ENCODE peak calls at places on chromosomes 1 and 21, in eight cellular contexts. J, X, L, Y, I, T, P and Q are unnamed samples. For H3K4me1, the result is how much of the 10 kb centered on the place peaks cover.

GRCh38 chr1:12114340-12114683 is 51.2 kb downstream of the TNFRSF8 start:
- DNase-seq in J (no peak), X (no peak), L (no peak), Y (no peak), I (no peak), T (no peak), P (no peak), Q (no peak)

GRCh38 chr1:185412385-185413074 is 95.5 kb upstream of the IVNS1ABP start:
- DNase-seq in J (no peak), X (no peak), L (no peak), Y (peak), I (no peak), T (no peak), P (no peak), Q (no peak)

GRCh38 chr21:18403685-18404084 is at the start of gene TMPRSS15:
- DNase-seq in J (no peak), X (no peak), L (no peak), Y (no peak), I (no peak), T (no peak), P (no peak), Q (no peak)

GRCh38 chr1:157496121-157496526 is 56.2 kb downstream of the FCRL5 start:
- DNase-seq in J (no peak), X (peak), L (peak), Y (no peak), I (no peak), T (no peak), P (peak), Q (no peak)

GRCh38 chr1:94044290-94044790 is 76.6 kb downstream of the ABCA4 start:
- DNase-seq in J (no peak), X (peak), L (no peak), Y (peak), I (no peak), T (peak), P (no peak), Q (peak)

GRCh38 chr1:4674676-4675075 is 20.3 kb downstream of the AJAP1 start:
- DNase-seq in J (no peak), X (no peak), L (no peak), Y (no peak), I (no peak), T (no peak), P (no peak), Q (no peak)

GRCh38 chr1:86068126-86068805 is 88.3 kb downstream of the COL24A1 start:
- DNase-seq in J (no peak), X (no peak), L (no peak), Y (no peak), I (no peak), T (peak), P (no peak), Q (no peak)

GRCh38 chr1:183180634-183181056 is 5.4 kb upstream of the LAMC2 start:
- DNase-seq in J (no peak), X (peak), L (peak), Y (no peak), I (peak), T (peak), P (no peak), Q (peak)

GRCh38 chr1:9724706-9725476 is 73.4 kb downstream of the PIK3CD start:
- DNase-seq in J (no peak), X (no peak), L (peak), Y (no peak), I (no peak), T (peak), P (peak), Q (no peak)

GRCh38 chr1:234933475-234933874 is 195.2 kb downstream of the TOMM20 start:
- DNase-seq in J (no peak), X (peak), L (no peak), Y (no peak), I (no peak), T (peak), P (no peak), Q (no peak)

GRCh38 chr1:58539553-58539952 is 7.0 kb downstream of the OMA1 start:
- DNase-seq in J (no peak), X (no peak), L (no peak), Y (no peak), I (no peak), T (no peak), P (no peak), Q (no peak)

GRCh38 chr1:118151312-118151937 is 33.6 kb downstream of the SPAG17 start:
- DNase-seq in J (peak), X (peak), L (peak), Y (no peak), I (no peak), T (peak), P (peak), Q (peak)

GRCh38 chr1:232034547-232034946 is 408.0 kb downstream of the DISC1 start:
- DNase-seq in J (no peak), X (no peak), L (no peak), Y (no peak), I (no peak), T (no peak), P (no peak), Q (no peak)

GRCh38 chr1:93997756-93998155 is 88.5 kb upstream of the GCLM start:
- DNase-seq in J (no peak), X (no peak), L (no peak), Y (no peak), I (no peak), T (no peak), P (no peak), Q (no peak)

GRCh38 chr1:92792340-92792782 is 7.5 kb upstream of the EVI5 start:
- DNase-seq in J (no peak), X (no peak), L (no peak), Y (no peak), I (no peak), T (no peak), P (no peak), Q (no peak)

GRCh38 chr1:2044510-2045319 is 5.5 kb upstream of the PRKCZ start:
- DNase-seq in J (peak), X (peak), L (peak), Y (peak), I (no peak), T (peak), P (peak), Q (peak)

GRCh38 chr21:29436143-29436542 is 137.4 kb downstream of the BACH1 start:
- DNase-seq in J (no peak), X (peak), L (no peak), Y (no peak), I (no peak), T (no peak), P (no peak), Q (no peak)

GRCh38 chr1:41412748-41413147 is 51.5 kb downstream of the FOXO6 start:
- DNase-seq in J (no peak), X (no peak), L (no peak), Y (no peak), I (no peak), T (no peak), P (no peak), Q (no peak)

GRCh38 chr1:18640228-18641004 is 9.8 kb downstream of the PAX7 start:
- DNase-seq in J (no peak), X (no peak), L (peak), Y (no peak), I (no peak), T (no peak), P (no peak), Q (no peak)

GRCh38 chr1:54167422-54168139 is 14.8 kb upstream of the CDCP2 start:
- DNase-seq in J (no peak), X (no peak), L (no peak), Y (no peak), I (no peak), T (no peak), P (no peak), Q (no peak)

GRCh38 chr1:52296345-52296744 is 69.7 kb downstream of the CC2D1B start:
- DNase-seq in J (no peak), X (no peak), L (peak), Y (no peak), I (no peak), T (no peak), P (no peak), Q (no peak)

GRCh38 chr1:227318003-227318851 is at the start of gene CDC42BPA:
- DNase-seq in J (peak), X (peak), L (peak), Y (peak), I (peak), T (peak), P (peak), Q (peak)

GRCh38 chr1:46166521-46167462 is 8.1 kb upstream of the TSPAN1 start:
- DNase-seq in J (peak), X (peak), L (peak), Y (no peak), I (no peak), T (peak), P (no peak), Q (no peak)

GRCh38 chr21:33951276-33952178 is 35.9 kb upstream of the ATP5PO start:
- DNase-seq in J (no peak), X (no peak), L (no peak), Y (no peak), I (no peak), T (no peak), P (no peak), Q (no peak)

GRCh38 chr1:11960710-11961109 is 19.5 kb upstream of the MFN2 start:
- DNase-seq in J (no peak), X (no peak), L (no peak), Y (no peak), I (no peak), T (peak), P (no peak), Q (no peak)

GRCh38 chr21:34509151-34509550 is 2.9 kb downstream of the KCNE1 start:
- DNase-seq in J (no peak), X (no peak), L (no peak), Y (no peak), I (no peak), T (no peak), P (no peak), Q (no peak)

GRCh38 chr1:30816211-30817082 is 58.9 kb upstream of the LAPTM5 start:
- DNase-seq in J (no peak), X (peak), L (peak), Y (peak), I (no peak), T (no peak), P (peak), Q (peak)

GRCh38 chr1:36883315-36883949 is 150.9 kb downstream of the GRIK3 start:
- DNase-seq in J (no peak), X (no peak), L (no peak), Y (no peak), I (no peak), T (no peak), P (no peak), Q (peak)
- H3K4me1 ChIP-seq in J (under half), X (under half), L (under half), Y (under half), I (under half), T (under half), P (under half), Q (under half)

GRCh38 chr1:209657140-209657879 is 5.1 kb upstream of the LAMB3 start:
- DNase-seq in J (no peak), X (no peak), L (no peak), Y (no peak), I (no peak), T (no peak), P (no peak), Q (no peak)

GRCh38 chr1:209653915-209654351 is 1.7 kb upstream of the LAMB3 start:
- DNase-seq in J (no peak), X (no peak), L (no peak), Y (no peak), I (no peak), T (no peak), P (no peak), Q (peak)

GRCh38 chr1:209657918-209658317 is 5.7 kb upstream of the LAMB3 start:
- DNase-seq in J (no peak), X (no peak), L (no peak), Y (no peak), I (no peak), T (no peak), P (no peak), Q (no peak)

GRCh38 chr1:209655412-209655811 is 3.2 kb upstream of the LAMB3 start:
- DNase-seq in J (no peak), X (no peak), L (no peak), Y (no peak), I (no peak), T (no peak), P (no peak), Q (no peak)

DNA sequence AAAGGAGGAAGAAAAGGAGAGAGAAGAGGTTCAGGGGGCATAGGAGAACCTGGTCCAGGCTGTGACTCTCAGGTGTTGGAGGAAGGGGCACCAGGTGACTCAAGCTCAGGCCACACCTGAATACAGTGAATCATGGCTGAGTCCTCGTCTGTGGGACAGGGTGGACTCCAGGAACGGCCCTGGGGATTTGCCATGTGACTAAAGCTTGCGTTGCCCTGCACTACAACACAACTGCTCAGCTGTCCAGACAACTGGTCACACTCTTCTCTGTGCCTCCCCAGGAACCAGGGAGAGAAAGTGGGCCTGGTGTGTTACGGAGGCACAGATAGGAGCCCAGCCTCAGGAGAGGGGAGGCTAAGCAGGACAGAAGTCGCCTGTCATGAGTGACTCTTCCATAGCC is 3.6 kb upstream of the LAMB3 start:
- DNase-seq in J (no peak), X (no peak), L (no peak), Y (no peak), I (no peak), T (no peak), P (no peak), Q (peak)
- H3K4me1 ChIP-seq in J (under half), X (under half), L (under half), Y (under half), I (under half), T (under half), P (under half), Q (under half)

GRCh38 chr1:61114178-61114870 is 32.0 kb downstream of the NFIA start:
- DNase-seq in J (no peak), X (no peak), L (no peak), Y (no peak), I (no peak), T (no peak), P (no peak), Q (no peak)
- H3K4me1 ChIP-seq in J (under half), X (half or more), L (under half), Y (under half), I (under half), T (under half), P (under half), Q (under half)

DNA sequence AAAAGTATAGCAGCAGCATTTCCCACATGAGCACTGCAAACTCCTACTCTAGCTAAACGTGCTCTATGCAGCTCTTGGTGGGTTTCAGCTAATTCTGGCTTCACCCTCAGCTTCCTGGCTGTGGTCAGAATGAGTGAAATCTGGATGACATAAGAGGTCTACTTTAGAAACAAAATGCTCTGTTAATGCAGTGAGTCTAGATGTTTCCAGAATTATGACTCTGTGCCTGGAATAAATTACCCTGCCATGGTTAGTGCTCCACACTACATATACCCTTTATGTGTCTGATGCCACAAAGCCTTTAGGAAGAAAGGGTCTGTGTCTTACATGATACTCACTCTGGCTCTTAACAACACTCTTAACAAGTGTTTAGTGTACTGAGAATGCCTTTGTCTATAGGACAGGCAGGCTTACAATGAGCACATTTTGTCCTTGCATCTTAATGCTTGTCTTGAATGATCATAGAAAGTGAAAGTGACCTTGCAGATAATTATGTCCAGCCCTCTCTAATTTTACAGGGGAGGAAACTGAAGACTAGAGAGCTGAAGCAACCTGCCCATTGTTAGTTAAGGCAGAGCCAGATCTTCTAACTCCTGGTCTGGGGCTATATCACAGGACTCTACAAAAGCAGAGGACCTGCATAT is 9.2 kb downstream of the S100A10 start:
- DNase-seq in J (no peak), X (no peak), L (no peak), Y (no peak), I (no peak), T (no peak), P (no peak), Q (no peak)
- H3K4me1 ChIP-seq in J (under half), X (half or more), L (under half), Y (under half), I (under half), T (under half), P (under half), Q (under half)